ENCODE peak calls at places on chromosome 5, in six cellular contexts. One of them, this sample, is unnamed. For H3K9me3, the result is how much of the 10 kb centered on the place peaks cover.

GRCh38 chr5:37834542-37835399 is 5.1 kb downstream of the GDNF start:
- DNase-seq in adrenal gland: no peak
- DNase-seq in cardiac muscle cell: no peak
- DNase-seq in A549: no peak
- DNase-seq in naive thymus-derived CD4-positive, alpha-beta T cell: peak
- DNase-seq in BE2C: peak
- DNase-seq in this sample: no peak

GRCh38 chr5:31638286-31638685 is 645 bp upstream of the PDZD2 start:
- DNase-seq in cardiac muscle cell: peak
- DNase-seq in adrenal gland: peak
- DNase-seq in BE2C: peak
- DNase-seq in A549: no peak
- DNase-seq in naive thymus-derived CD4-positive, alpha-beta T cell: no peak
- DNase-seq in this sample: no peak

GRCh38 chr5:138668451-138668850 is 84.8 kb upstream of the CTNNA1 start:
- DNase-seq in BE2C: no peak
- DNase-seq in adrenal gland: no peak
- DNase-seq in A549: no peak
- DNase-seq in naive thymus-derived CD4-positive, alpha-beta T cell: no peak
- DNase-seq in cardiac muscle cell: no peak
- DNase-seq in this sample: peak

GRCh38 chr5:68379275-68380026 is 163.9 kb downstream of the PIK3R1 start:
- DNase-seq in cardiac muscle cell: no peak
- DNase-seq in BE2C: no peak
- DNase-seq in adrenal gland: peak
- DNase-seq in A549: no peak
- DNase-seq in naive thymus-derived CD4-positive, alpha-beta T cell: no peak
- DNase-seq in this sample: no peak

GRCh38 chr5:112669328-112669963 is 68.2 kb upstream of the APC start:
- DNase-seq in cardiac muscle cell: no peak
- DNase-seq in BE2C: no peak
- DNase-seq in adrenal gland: no peak
- DNase-seq in naive thymus-derived CD4-positive, alpha-beta T cell: no peak
- DNase-seq in A549: no peak
- DNase-seq in this sample: no peak

GRCh38 chr5:69083412-69083811 is 10.4 kb upstream of the SLC30A5 start:
- DNase-seq in adrenal gland: no peak
- DNase-seq in BE2C: peak
- DNase-seq in cardiac muscle cell: peak
- DNase-seq in naive thymus-derived CD4-positive, alpha-beta T cell: no peak
- DNase-seq in A549: no peak
- DNase-seq in this sample: no peak

GRCh38 chr5:135398160-135398854 is 724 bp downstream of the MACROH2A1 start:
- DNase-seq in naive thymus-derived CD4-positive, alpha-beta T cell: peak
- DNase-seq in cardiac muscle cell: peak
- DNase-seq in adrenal gland: no peak
- DNase-seq in A549: peak
- DNase-seq in BE2C: peak
- DNase-seq in this sample: no peak

GRCh38 chr5:103112910-103113309 is 7.0 kb downstream of the GIN1 start:
- DNase-seq in A549: no peak
- DNase-seq in naive thymus-derived CD4-positive, alpha-beta T cell: no peak
- DNase-seq in BE2C: no peak
- DNase-seq in adrenal gland: no peak
- DNase-seq in cardiac muscle cell: no peak
- DNase-seq in this sample: no peak

GRCh38 chr5:127875235-127876021 is 172.2 kb downstream of the CCDC192 start:
- DNase-seq in adrenal gland: peak
- DNase-seq in naive thymus-derived CD4-positive, alpha-beta T cell: no peak
- DNase-seq in A549: peak
- DNase-seq in cardiac muscle cell: peak
- DNase-seq in BE2C: peak
- DNase-seq in this sample: no peak

GRCh38 chr5:65767565-65767964 is 45.6 kb downstream of the NLN start:
- DNase-seq in A549: no peak
- DNase-seq in naive thymus-derived CD4-positive, alpha-beta T cell: no peak
- DNase-seq in BE2C: no peak
- DNase-seq in cardiac muscle cell: no peak
- DNase-seq in adrenal gland: no peak
- DNase-seq in this sample: no peak

GRCh38 chr5:149782018-149782899 is 52.1 kb downstream of the PPARGC1B start:
- DNase-seq in naive thymus-derived CD4-positive, alpha-beta T cell: no peak
- DNase-seq in BE2C: no peak
- DNase-seq in adrenal gland: no peak
- DNase-seq in A549: no peak
- DNase-seq in cardiac muscle cell: peak
- DNase-seq in this sample: no peak

GRCh38 chr5:176881816-176882565 is 17.2 kb downstream of the HK3 start:
- DNase-seq in cardiac muscle cell: no peak
- DNase-seq in adrenal gland: no peak
- DNase-seq in naive thymus-derived CD4-positive, alpha-beta T cell: no peak
- DNase-seq in A549: no peak
- DNase-seq in BE2C: no peak
- DNase-seq in this sample: no peak

GRCh38 chr5:77518304-77518703 is 26.2 kb upstream of the WDR41 start:
- DNase-seq in adrenal gland: no peak
- DNase-seq in naive thymus-derived CD4-positive, alpha-beta T cell: no peak
- DNase-seq in BE2C: no peak
- DNase-seq in cardiac muscle cell: peak
- DNase-seq in A549: peak
- DNase-seq in this sample: no peak

GRCh38 chr5:19855453-19855852 is 132.5 kb downstream of the CDH18 start:
- DNase-seq in BE2C: no peak
- DNase-seq in naive thymus-derived CD4-positive, alpha-beta T cell: no peak
- DNase-seq in A549: no peak
- DNase-seq in cardiac muscle cell: no peak
- DNase-seq in adrenal gland: no peak
- DNase-seq in this sample: no peak

DNA sequence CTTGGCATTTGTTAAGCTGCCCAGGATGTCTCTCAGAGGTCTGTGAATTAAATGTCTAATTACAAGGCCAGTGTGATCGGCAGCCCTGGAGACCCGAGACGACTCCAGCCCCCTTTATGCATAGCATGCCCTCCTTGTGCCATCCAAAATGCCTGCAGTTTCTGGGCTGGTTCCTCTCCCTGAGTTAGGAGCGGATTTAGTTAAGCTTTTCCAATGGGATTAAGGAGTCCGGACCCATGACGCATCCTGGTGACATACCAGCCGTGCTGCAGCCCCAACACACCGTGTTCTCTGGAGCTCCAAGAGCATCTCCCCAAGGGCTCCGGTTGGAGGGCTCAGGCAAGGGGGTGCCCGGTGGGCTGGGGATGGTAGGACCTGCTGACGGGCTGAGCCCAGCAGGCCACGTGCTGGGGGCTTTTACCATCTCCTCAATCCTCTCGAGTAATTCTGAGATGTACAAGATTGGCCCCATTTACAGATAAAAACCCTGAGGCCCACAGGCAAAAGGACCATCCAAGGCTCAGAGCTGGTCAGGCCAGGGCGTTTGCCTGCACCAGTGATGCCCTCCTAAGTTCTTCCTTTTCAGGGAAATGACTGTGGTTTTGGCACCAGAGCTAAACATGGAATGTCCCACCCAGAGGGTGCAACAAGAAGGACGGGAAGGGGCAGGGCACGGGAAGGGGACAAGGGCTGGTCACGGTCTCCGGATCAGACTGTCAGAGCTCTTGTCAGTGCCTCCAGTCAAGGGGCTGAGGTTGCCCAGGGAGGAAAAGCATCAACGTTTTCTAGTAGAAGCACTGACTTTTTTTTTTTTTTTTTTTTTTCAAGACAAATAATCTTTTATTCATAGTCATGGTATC is 82.6 kb upstream of the PHYKPL start:
- DNase-seq in cardiac muscle cell: no peak
- DNase-seq in BE2C: no peak
- DNase-seq in adrenal gland: no peak
- DNase-seq in A549: no peak
- DNase-seq in naive thymus-derived CD4-positive, alpha-beta T cell: no peak
- DNase-seq in this sample: no peak
- H3K9me3 ChIP-seq in cardiac muscle cell: under half
- H3K9me3 ChIP-seq in BE2C: under half
- H3K9me3 ChIP-seq in adrenal gland: under half
- H3K9me3 ChIP-seq in A549: under half
- H3K9me3 ChIP-seq in naive thymus-derived CD4-positive, alpha-beta T cell: under half
- H3K9me3 ChIP-seq in this sample: under half

GRCh38 chr5:159965031-159965837 is 43.7 kb upstream of the TTC1 start:
- DNase-seq in A549: peak
- DNase-seq in adrenal gland: peak
- DNase-seq in BE2C: peak
- DNase-seq in naive thymus-derived CD4-positive, alpha-beta T cell: peak
- DNase-seq in cardiac muscle cell: peak
- DNase-seq in this sample: no peak

GRCh38 chr5:159961176-159961689 is 45.0 kb downstream of the ADRA1B start:
- DNase-seq in adrenal gland: no peak
- DNase-seq in A549: no peak
- DNase-seq in BE2C: no peak
- DNase-seq in naive thymus-derived CD4-positive, alpha-beta T cell: no peak
- DNase-seq in cardiac muscle cell: no peak
- DNase-seq in this sample: no peak

GRCh38 chr5:159961761-159962160 is 45.5 kb downstream of the ADRA1B start:
- DNase-seq in naive thymus-derived CD4-positive, alpha-beta T cell: no peak
- DNase-seq in BE2C: no peak
- DNase-seq in adrenal gland: no peak
- DNase-seq in A549: no peak
- DNase-seq in cardiac muscle cell: no peak
- DNase-seq in this sample: no peak

GRCh38 chr5:159963967-159964366 is 45.0 kb upstream of the TTC1 start:
- DNase-seq in adrenal gland: no peak
- DNase-seq in naive thymus-derived CD4-positive, alpha-beta T cell: no peak
- DNase-seq in A549: no peak
- DNase-seq in cardiac muscle cell: no peak
- DNase-seq in BE2C: no peak
- DNase-seq in this sample: no peak

GRCh38 chr5:159962214-159962613 is 45.9 kb downstream of the ADRA1B start:
- DNase-seq in adrenal gland: no peak
- DNase-seq in naive thymus-derived CD4-positive, alpha-beta T cell: no peak
- DNase-seq in BE2C: no peak
- DNase-seq in cardiac muscle cell: no peak
- DNase-seq in A549: no peak
- DNase-seq in this sample: no peak
- H3K9me3 ChIP-seq in adrenal gland: under half
- H3K9me3 ChIP-seq in naive thymus-derived CD4-positive, alpha-beta T cell: under half
- H3K9me3 ChIP-seq in BE2C: under half
- H3K9me3 ChIP-seq in cardiac muscle cell: under half
- H3K9me3 ChIP-seq in A549: under half
- H3K9me3 ChIP-seq in this sample: under half

GRCh38 chr5:58979090-58979489 is 396.2 kb downstream of the RAB3C start:
- DNase-seq in BE2C: no peak
- DNase-seq in adrenal gland: no peak
- DNase-seq in A549: no peak
- DNase-seq in cardiac muscle cell: peak
- DNase-seq in naive thymus-derived CD4-positive, alpha-beta T cell: no peak
- DNase-seq in this sample: no peak
- H3K9me3 ChIP-seq in BE2C: under half
- H3K9me3 ChIP-seq in adrenal gland: under half
- H3K9me3 ChIP-seq in A549: under half
- H3K9me3 ChIP-seq in cardiac muscle cell: under half
- H3K9me3 ChIP-seq in naive thymus-derived CD4-positive, alpha-beta T cell: under half
- H3K9me3 ChIP-seq in this sample: under half

DNA sequence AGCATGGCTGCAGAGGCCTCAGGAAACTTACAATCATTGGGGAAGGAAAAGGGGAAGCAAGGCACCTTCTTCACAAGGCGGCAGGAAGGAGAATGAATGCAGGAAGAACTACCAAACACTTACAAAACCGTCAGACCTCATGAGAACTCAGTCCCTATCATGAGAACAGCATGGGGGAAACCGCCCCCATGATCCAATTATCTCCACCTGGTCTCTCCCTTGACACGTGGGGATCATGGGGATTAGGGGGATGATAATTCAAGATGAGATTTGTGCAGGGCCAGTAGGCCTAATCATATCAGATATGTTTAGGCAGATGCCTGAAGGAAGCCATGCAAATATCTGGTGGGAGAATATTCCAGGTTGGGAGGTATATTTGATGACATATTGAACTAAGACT is 1176.4 kb upstream of the CDH18 start:
- DNase-seq in BE2C: no peak
- DNase-seq in cardiac muscle cell: no peak
- DNase-seq in naive thymus-derived CD4-positive, alpha-beta T cell: no peak
- DNase-seq in A549: no peak
- DNase-seq in adrenal gland: no peak
- DNase-seq in this sample: no peak
- H3K9me3 ChIP-seq in BE2C: under half
- H3K9me3 ChIP-seq in cardiac muscle cell: under half
- H3K9me3 ChIP-seq in naive thymus-derived CD4-positive, alpha-beta T cell: under half
- H3K9me3 ChIP-seq in A549: under half
- H3K9me3 ChIP-seq in adrenal gland: under half
- H3K9me3 ChIP-seq in this sample: under half

GRCh38 chr5:141808857-141809256 is 69.4 kb downstream of the PCDH1 start:
- DNase-seq in adrenal gland: no peak
- DNase-seq in A549: no peak
- DNase-seq in BE2C: no peak
- DNase-seq in cardiac muscle cell: no peak
- DNase-seq in naive thymus-derived CD4-positive, alpha-beta T cell: no peak
- DNase-seq in this sample: no peak

GRCh38 chr5:141811287-141812155 is 66.7 kb downstream of the PCDH1 start:
- DNase-seq in A549: peak
- DNase-seq in naive thymus-derived CD4-positive, alpha-beta T cell: peak
- DNase-seq in adrenal gland: no peak
- DNase-seq in cardiac muscle cell: no peak
- DNase-seq in BE2C: peak
- DNase-seq in this sample: peak

GRCh38 chr5:141809697-141810096 is 68.5 kb downstream of the PCDH1 start:
- DNase-seq in adrenal gland: no peak
- DNase-seq in cardiac muscle cell: no peak
- DNase-seq in naive thymus-derived CD4-positive, alpha-beta T cell: no peak
- DNase-seq in A549: no peak
- DNase-seq in BE2C: no peak
- DNase-seq in this sample: no peak

GRCh38 chr5:141812512-141812911 is 65.7 kb downstream of the PCDH1 start:
- DNase-seq in naive thymus-derived CD4-positive, alpha-beta T cell: no peak
- DNase-seq in BE2C: no peak
- DNase-seq in adrenal gland: no peak
- DNase-seq in cardiac muscle cell: no peak
- DNase-seq in A549: no peak
- DNase-seq in this sample: no peak

GRCh38 chr5:141810702-141811101 is 67.5 kb downstream of the PCDH1 start:
- DNase-seq in naive thymus-derived CD4-positive, alpha-beta T cell: no peak
- DNase-seq in A549: no peak
- DNase-seq in BE2C: no peak
- DNase-seq in adrenal gland: no peak
- DNase-seq in cardiac muscle cell: no peak
- DNase-seq in this sample: no peak
- H3K9me3 ChIP-seq in naive thymus-derived CD4-positive, alpha-beta T cell: under half
- H3K9me3 ChIP-seq in A549: under half
- H3K9me3 ChIP-seq in BE2C: under half
- H3K9me3 ChIP-seq in adrenal gland: under half
- H3K9me3 ChIP-seq in cardiac muscle cell: under half
- H3K9me3 ChIP-seq in this sample: under half